ENCODE peak calls at places on chromosomes 7 and 10, in eight cellular contexts. V is uterus; D is transverse colon; P is tibial artery; N is GM06990; G is SK-N-SH; Y is CD4-positive, CD25-positive, alpha-beta regulatory T cell; U is CD8-positive, alpha-beta memory T cell. Z is an unnamed sample.

GRCh38 chr7:131061818-131062217 is 265.9 kb upstream of the MKLN1 start:
- DNase-seq in N (no peak), P (no peak), G (no peak), Y (no peak), V (no peak), U (no peak), D (no peak), Z (no peak)

GRCh38 chr7:50446542-50446960 is 3.6 kb downstream of the FIGNL1 start:
- DNase-seq in V (no peak), D (no peak), U (no peak), N (no peak), G (no peak), P (no peak), Y (no peak), Z (no peak)

GRCh38 chr7:9240016-9240415 is 806.6 kb downstream of the NXPH1 start:
- DNase-seq in U (no peak), N (no peak), V (no peak), D (no peak), G (no peak), P (no peak), Y (no peak), Z (no peak)

GRCh38 chr7:36644625-36645422 is 79.5 kb downstream of the AOAH start:
- DNase-seq in U (no peak), D (no peak), Y (no peak), V (no peak), N (no peak), G (no peak), P (no peak), Z (no peak)

GRCh38 chr7:94294471-94295131 is 100.1 kb upstream of the COL1A2 start:
- DNase-seq in N (no peak), Y (no peak), V (no peak), D (no peak), P (no peak), G (no peak), U (no peak), Z (no peak)

GRCh38 chr10:5462841-5463293 is 36.5 kb downstream of the CALML5 start:
- DNase-seq in Y (no peak), V (no peak), N (no peak), D (no peak), P (no peak), U (no peak), G (no peak), Z (no peak)

GRCh38 chr7:129189661-129190310 is 1.4 kb downstream of the SMO start:
- DNase-seq in Y (no peak), P (no peak), V (no peak), D (no peak), U (no peak), G (no peak), N (no peak), Z (no peak)

GRCh38 chr7:95684037-95684436 is 87.7 kb upstream of the PDK4 start:
- DNase-seq in N (no peak), V (no peak), G (no peak), P (no peak), U (no peak), D (no peak), Y (no peak), Z (no peak)

GRCh38 chr10:117217196-117217761 is 20.0 kb downstream of the KCNK18 start:
- DNase-seq in V (no peak), N (peak; percentile 25), P (peak; percentile 56), G (no peak), Y (no peak), D (peak; percentile 32), U (no peak), Z (peak; percentile 11)

GRCh38 chr7:121116399-121116798 is 127.9 kb downstream of the CPED1 start:
- DNase-seq in P (no peak), N (no peak), Y (no peak), G (no peak), D (no peak), V (no peak), U (no peak), Z (no peak)

GRCh38 chr7:5597772-5598171 is 174.1 kb upstream of the TNRC18 start:
- DNase-seq in V (no peak), G (no peak), D (no peak), P (no peak), U (no peak), Y (no peak), N (no peak), Z (no peak)

GRCh38 chr7:5598261-5598761 is 174.7 kb upstream of the TNRC18 start:
- DNase-seq in U (no peak), Y (no peak), V (no peak), P (no peak), N (no peak), G (no peak), D (no peak), Z (no peak)

GRCh38 chr7:5599543-5600200 is 176.0 kb upstream of the TNRC18 start:
- DNase-seq in V (no peak), G (no peak), U (no peak), N (no peak), Y (no peak), P (no peak), D (no peak), Z (no peak)

GRCh38 chr7:5596896-5597246 is 173.2 kb upstream of the TNRC18 start:
- DNase-seq in N (no peak), Y (no peak), D (no peak), G (no peak), V (no peak), P (no peak), U (no peak), Z (no peak)

GRCh38 chr7:5598769-5599371 is 175.2 kb upstream of the TNRC18 start:
- DNase-seq in D (peak; percentile 24), P (no peak), N (peak; percentile 79), G (peak; percentile 47), V (no peak), Y (no peak), U (no peak), Z (no peak)
- H3K36me3 ChIP-seq in D (no peaks in the 10 kb centered on the region), P (no peaks in the 10 kb centered on the region), N (peaks cover 17% of the 10 kb centered on the region), G (peaks cover 50% of the 10 kb centered on the region), V (no peaks in the 10 kb centered on the region), Y (no peaks in the 10 kb centered on the region), U (no peaks in the 10 kb centered on the region), Z (no peaks in the 10 kb centered on the region)

GRCh38 chr7:133623716-133624115 is 370.8 kb downstream of the EXOC4 start:
- DNase-seq in V (no peak), U (no peak), P (no peak), Y (no peak), N (no peak), D (no peak), G (no peak), Z (no peak)
- H3K36me3 ChIP-seq in V (no peaks in the 10 kb centered on the region), U (no peaks in the 10 kb centered on the region), P (no peaks in the 10 kb centered on the region), Y (no peaks in the 10 kb centered on the region), N (no peaks in the 10 kb centered on the region), D (no peaks in the 10 kb centered on the region), G (no peaks in the 10 kb centered on the region), Z (no peaks in the 10 kb centered on the region)

DNA sequence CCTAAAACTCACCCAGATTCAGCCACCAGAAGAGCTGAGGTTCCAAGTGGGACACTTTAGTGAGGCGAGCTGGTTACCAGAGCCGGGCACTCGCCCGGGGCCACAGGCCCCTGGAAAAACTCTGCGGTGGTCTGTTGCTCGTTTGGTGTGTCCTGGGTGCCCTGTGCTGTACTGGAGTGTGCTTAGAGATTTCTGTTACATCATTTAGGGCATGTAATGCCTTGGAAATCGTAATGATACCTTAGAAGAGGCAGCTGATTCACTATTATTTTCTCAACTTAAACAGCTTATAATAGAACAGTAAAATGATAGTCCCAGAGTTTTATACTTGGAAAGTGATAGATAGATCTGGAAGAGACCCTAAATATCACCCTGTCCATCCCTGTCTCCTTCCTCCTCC is 48.5 kb upstream of the BTBD16 start:
- DNase-seq in Y (no peak), G (no peak), P (no peak), D (no peak), N (no peak), U (no peak), V (no peak), Z (no peak)
- H3K36me3 ChIP-seq in Y (no peaks in the 10 kb centered on the region), G (no peaks in the 10 kb centered on the region), P (peaks cover 49% of the 10 kb centered on the region), D (peaks cover 38% of the 10 kb centered on the region), N (no peaks in the 10 kb centered on the region), U (no peaks in the 10 kb centered on the region), V (no peaks in the 10 kb centered on the region), Z (no peaks in the 10 kb centered on the region)

DNA sequence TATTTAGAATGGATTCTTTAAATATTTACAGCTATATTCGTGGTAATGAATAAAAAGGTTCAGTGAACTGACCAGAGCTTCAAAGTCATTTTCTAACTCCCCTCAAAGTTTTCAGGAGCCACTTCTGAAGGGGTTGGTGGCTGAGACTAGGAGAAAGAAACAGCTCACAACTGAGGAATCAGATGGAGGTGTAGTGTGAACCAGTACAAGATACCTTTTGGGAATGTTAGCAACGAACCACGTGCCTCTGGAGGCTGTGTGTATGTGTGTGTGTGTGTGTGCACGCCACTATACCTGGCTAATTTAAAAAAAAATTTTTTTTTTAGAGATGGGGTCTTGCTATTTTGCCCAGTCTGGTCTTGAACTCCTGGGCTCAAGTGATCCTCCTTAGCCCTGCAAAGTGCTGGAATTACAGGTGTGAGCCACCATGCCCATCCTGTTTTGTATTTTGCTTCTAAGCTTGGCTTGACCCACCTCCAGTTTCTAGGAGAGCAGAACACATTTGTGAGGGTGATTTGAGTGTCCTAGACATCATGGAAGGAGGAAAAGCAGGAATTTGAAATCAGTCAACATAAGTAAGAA is 9.5 kb upstream of the TAF3 start:
- DNase-seq in V (no peak), Y (no peak), G (no peak), D (no peak), P (no peak), N (no peak), U (no peak), Z (no peak)
- H3K36me3 ChIP-seq in V (no peaks in the 10 kb centered on the region), Y (peaks cover 43% of the 10 kb centered on the region), G (peaks cover 34% of the 10 kb centered on the region), D (peaks cover 21% of the 10 kb centered on the region), P (peaks cover 37% of the 10 kb centered on the region), N (peaks cover 6% of the 10 kb centered on the region), U (peaks cover 28% of the 10 kb centered on the region), Z (peaks cover 22% of the 10 kb centered on the region)

DNA sequence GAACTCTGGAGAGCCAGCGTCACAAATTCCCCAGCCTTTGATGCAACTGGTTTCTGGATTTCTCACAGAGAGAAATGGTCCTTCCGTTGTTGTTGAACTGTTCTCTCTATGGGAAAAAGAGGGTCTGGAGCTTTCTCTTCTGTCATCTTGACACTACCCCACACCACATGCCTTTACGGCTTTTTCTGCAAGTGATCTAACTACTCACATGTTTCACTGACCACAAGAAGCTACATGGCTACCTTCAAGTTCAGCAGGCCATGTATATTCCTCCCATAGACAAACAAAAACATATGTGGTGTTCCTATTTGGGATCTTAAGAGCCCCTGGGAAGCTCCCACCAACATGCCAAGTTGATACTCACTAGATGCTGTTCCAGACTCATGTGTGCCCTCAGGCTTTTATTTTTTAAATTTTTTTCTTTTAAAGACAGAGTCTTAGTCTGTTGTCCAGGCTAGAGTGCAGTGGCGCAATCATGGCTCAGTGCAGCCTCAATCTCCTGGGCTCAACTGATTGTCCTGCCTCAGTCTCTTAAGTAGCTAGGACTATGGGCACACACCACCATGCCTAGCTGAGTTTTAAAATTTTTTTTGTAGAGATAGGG is 72.0 kb downstream of the RNF216 start:
- DNase-seq in N (no peak), P (no peak), D (no peak), Y (no peak), U (no peak), V (no peak), G (no peak), Z (no peak)
- H3K36me3 ChIP-seq in N (peaks cover 22% of the 10 kb centered on the region), P (peaks cover 31% of the 10 kb centered on the region), D (peaks cover 34% of the 10 kb centered on the region), Y (peaks cover 61% of the 10 kb centered on the region), U (peaks cover 42% of the 10 kb centered on the region), V (no peaks in the 10 kb centered on the region), G (peaks cover 86% of the 10 kb centered on the region), Z (peaks cover 34% of the 10 kb centered on the region)

DNA sequence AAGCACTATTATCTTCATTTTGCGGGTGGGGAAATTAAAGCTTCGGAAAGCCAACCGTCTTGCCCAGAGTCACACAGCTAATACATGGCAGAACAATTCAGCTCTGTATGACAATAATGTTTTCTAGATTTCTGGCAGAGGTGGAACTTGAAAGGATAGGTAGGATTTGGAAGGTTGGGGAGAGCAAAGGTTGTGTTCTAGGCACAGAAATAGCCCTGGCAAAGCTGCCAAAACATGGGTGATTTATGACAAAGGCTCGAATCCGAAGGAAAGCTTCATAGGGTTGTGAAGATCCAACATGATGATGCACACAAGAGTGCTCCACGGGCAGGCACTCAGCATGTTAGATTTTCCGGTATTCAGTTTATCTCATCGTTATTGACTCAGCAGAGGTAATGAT is 19.2 kb downstream of the PDCD11 start:
- DNase-seq in N (no peak), Y (no peak), D (no peak), G (no peak), P (no peak), U (no peak), V (no peak), Z (no peak)
- H3K36me3 ChIP-seq in N (peaks cover 60% of the 10 kb centered on the region), Y (peaks cover 91% of the 10 kb centered on the region), D (peaks cover 68% of the 10 kb centered on the region), G (peaks cover 80% of the 10 kb centered on the region), P (peaks cover 82% of the 10 kb centered on the region), U (peaks cover 72% of the 10 kb centered on the region), V (no peaks in the 10 kb centered on the region), Z (peaks cover 71% of the 10 kb centered on the region)